ENCODE peak calls at places on chromosomes 3 and 15, in four cellular contexts. D is K562, R is HepG2, C is H1. M is an unnamed sample.

GRCh38 chr3:118536764-118537163 is 497.9 kb downstream of the IGSF11 start:
- DNase-seq in R (no peak), C (no peak), D (no peak), M (no peak)

GRCh38 chr3:127102587-127102986 is 90.3 kb upstream of the PRR23E start:
- DNase-seq in R (no peak), C (no peak), D (no peak), M (no peak)

GRCh38 chr15:31822463-31822862 is 207.9 kb upstream of the CHRNA7 start:
- DNase-seq in C (no peak), R (no peak), D (no peak), M (no peak)

GRCh38 chr3:125587039-125587664 is 8.1 kb downstream of the OSBPL11 start:
- DNase-seq in C (no peak), D (no peak), R (no peak), M (no peak)

GRCh38 chr3:194723846-194724618 is 38.3 kb downstream of the FAM43A start:
- DNase-seq in C (no peak), D (no peak), R (no peak), M (no peak)

GRCh38 chr3:178202199-178202598 is 334.0 kb upstream of the KCNMB2 start:
- DNase-seq in D (no peak), R (no peak), C (no peak), M (no peak)

GRCh38 chr3:151169262-151169661 is 33.8 kb downstream of the GPR171 start:
- DNase-seq in C (no peak), R (no peak), D (no peak), M (no peak)

GRCh38 chr15:62389887-62390792 is 225.1 kb upstream of the C2CD4B start:
- DNase-seq in R (peak), D (peak), C (peak), M (peak)

GRCh38 chr3:57627976-57628375 is 30.8 kb upstream of the ARF4 start:
- DNase-seq in D (no peak), C (no peak), R (no peak), M (no peak)

GRCh38 chr3:51357856-51358255 is 27.2 kb upstream of the MANF start:
- DNase-seq in D (no peak), R (no peak), C (no peak), M (no peak)

GRCh38 chr15:69034352-69034751 is 19.9 kb downstream of the NOX5 start:
- DNase-seq in D (no peak), C (no peak), R (no peak), M (no peak)

GRCh38 chr15:72474466-72474911 is 359 bp downstream of the ARIH1 start:
- DNase-seq in D (no peak), R (no peak), C (no peak), M (no peak)

GRCh38 chr15:66955871-66956585 is 109.4 kb upstream of the SMAD3 start:
- DNase-seq in R (no peak), C (no peak), D (no peak), M (no peak)

GRCh38 chr15:92711457-92711831 is 55.9 kb upstream of the FAM174B start:
- DNase-seq in R (no peak), D (no peak), C (peak), M (no peak)

GRCh38 chr3:88385090-88385489 is 235.3 kb downstream of the C3orf38 start:
- DNase-seq in D (no peak), R (no peak), C (no peak), M (no peak)

GRCh38 chr15:33448151-33448550 is 137.4 kb downstream of the RYR3 start:
- DNase-seq in R (no peak), C (no peak), D (no peak), M (no peak)

GRCh38 chr3:184602406-184603155 is 41.0 kb downstream of the EPHB3 start:
- DNase-seq in D (no peak), C (peak), R (no peak), M (no peak)

GRCh38 chr15:25236861-25237155 is 202.0 kb downstream of the UBE3A start:
- DNase-seq in R (no peak), C (no peak), D (no peak), M (no peak)

GRCh38 chr3:183584246-183584913 is 28.9 kb upstream of the KLHL6 start:
- DNase-seq in D (no peak), R (no peak), C (no peak), M (no peak)

GRCh38 chr15:85168642-85169173 is 187.1 kb downstream of the PDE8A start:
- DNase-seq in D (peak), C (peak), R (peak), M (peak)

GRCh38 chr3:67906256-67906655 is 251.8 kb upstream of the SUCLG2 start:
- DNase-seq in C (no peak), D (no peak), R (no peak), M (no peak)

GRCh38 chr3:191238321-191238817 is 39.3 kb downstream of the OSTN start:
- DNase-seq in D (no peak), C (no peak), R (peak), M (no peak)

GRCh38 chr3:128062033-128062745 is 10.0 kb downstream of the SEC61A1 start:
- DNase-seq in C (no peak), D (no peak), R (no peak), M (no peak)

GRCh38 chr3:13559751-13560540 is 11.0 kb downstream of the FBLN2 start:
- DNase-seq in D (no peak), R (no peak), C (no peak), M (no peak)

GRCh38 chr3:10195692-10196091 is 31.0 kb downstream of the IRAK2 start:
- DNase-seq in C (no peak), D (peak), R (no peak), M (no peak)

GRCh38 chr3:172152869-172153268 is 113.5 kb downstream of the FNDC3B start:
- DNase-seq in C (no peak), D (no peak), R (no peak), M (no peak)

GRCh38 chr3:153172796-153173757 is 11.1 kb downstream of the RAP2B start:
- DNase-seq in C (no peak), R (no peak), D (no peak), M (no peak)

GRCh38 chr15:25783607-25784131 is 79.5 kb downstream of the ATP10A start:
- DNase-seq in D (peak), C (peak), R (no peak), M (no peak)

GRCh38 chr3:197718904-197719303 is 17.8 kb downstream of the RUBCN start:
- DNase-seq in C (no peak), R (peak), D (no peak), M (no peak)

GRCh38 chr15:33045066-33045810 is 149.3 kb downstream of the FMN1 start:
- DNase-seq in R (no peak), D (no peak), C (no peak), M (no peak)

GRCh38 chr3:146501752-146502151 is 32.4 kb upstream of the PLSCR2 start:
- DNase-seq in D (no peak), R (no peak), C (no peak), M (no peak)

GRCh38 chr3:159340877-159341500 is 539.1 kb downstream of the MFSD1 start:
- DNase-seq in R (no peak), C (no peak), D (no peak), M (no peak)

GRCh38 chr3:71305246-71306206 is 278.0 kb downstream of the FOXP1 start:
- DNase-seq in C (peak), D (no peak), R (peak), M (no peak)

GRCh38 chr3:154666542-154666941 is 236.6 kb upstream of the GPR149 start:
- DNase-seq in R (no peak), D (no peak), C (no peak), M (no peak)

GRCh38 chr3:17003457-17003856 is 118.7 kb downstream of the PLCL2 start:
- DNase-seq in C (no peak), R (no peak), D (no peak), M (no peak)

DNA sequence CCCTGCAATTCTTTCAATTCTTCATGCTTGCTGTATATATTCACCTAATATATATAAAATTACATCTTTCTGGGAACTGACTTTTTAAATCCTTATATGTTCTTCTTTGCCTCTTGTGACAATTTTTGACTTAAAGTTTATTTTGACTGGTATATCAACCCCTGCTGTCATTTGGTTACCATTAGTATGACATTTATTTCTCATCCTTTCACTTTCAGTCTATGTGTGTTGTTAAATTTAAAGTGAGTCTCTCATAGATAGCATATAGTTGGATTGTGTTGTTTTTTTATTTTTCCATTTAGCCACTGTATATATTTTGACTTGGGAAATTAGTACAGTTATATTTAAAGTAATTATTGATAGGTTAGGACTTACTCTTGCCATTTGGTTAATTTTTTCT is 194.9 kb downstream of the DPH6 start:
- DNase-seq in R (no peak), C (no peak), D (no peak), M (no peak)
- TF ChIP-seq POLR2AphosphoS5 in R (no peak), C (no peak), D (no peak), M (no peak)

GRCh38 chr15:78434134-78434533 is 3.9 kb upstream of the IREB2 start:
- DNase-seq in C (no peak), R (no peak), D (no peak), M (no peak)

GRCh38 chr15:78438595-78439285 is 724 bp downstream of the IREB2 start:
- DNase-seq in D (peak), C (no peak), R (peak), M (no peak)

GRCh38 chr15:78440375-78441373 is 2.7 kb downstream of the IREB2 start:
- DNase-seq in D (no peak), C (no peak), R (no peak), M (no peak)

GRCh38 chr15:78437107-78437761 is 782 bp upstream of the IREB2 start:
- DNase-seq in D (peak), C (no peak), R (no peak), M (peak)

DNA sequence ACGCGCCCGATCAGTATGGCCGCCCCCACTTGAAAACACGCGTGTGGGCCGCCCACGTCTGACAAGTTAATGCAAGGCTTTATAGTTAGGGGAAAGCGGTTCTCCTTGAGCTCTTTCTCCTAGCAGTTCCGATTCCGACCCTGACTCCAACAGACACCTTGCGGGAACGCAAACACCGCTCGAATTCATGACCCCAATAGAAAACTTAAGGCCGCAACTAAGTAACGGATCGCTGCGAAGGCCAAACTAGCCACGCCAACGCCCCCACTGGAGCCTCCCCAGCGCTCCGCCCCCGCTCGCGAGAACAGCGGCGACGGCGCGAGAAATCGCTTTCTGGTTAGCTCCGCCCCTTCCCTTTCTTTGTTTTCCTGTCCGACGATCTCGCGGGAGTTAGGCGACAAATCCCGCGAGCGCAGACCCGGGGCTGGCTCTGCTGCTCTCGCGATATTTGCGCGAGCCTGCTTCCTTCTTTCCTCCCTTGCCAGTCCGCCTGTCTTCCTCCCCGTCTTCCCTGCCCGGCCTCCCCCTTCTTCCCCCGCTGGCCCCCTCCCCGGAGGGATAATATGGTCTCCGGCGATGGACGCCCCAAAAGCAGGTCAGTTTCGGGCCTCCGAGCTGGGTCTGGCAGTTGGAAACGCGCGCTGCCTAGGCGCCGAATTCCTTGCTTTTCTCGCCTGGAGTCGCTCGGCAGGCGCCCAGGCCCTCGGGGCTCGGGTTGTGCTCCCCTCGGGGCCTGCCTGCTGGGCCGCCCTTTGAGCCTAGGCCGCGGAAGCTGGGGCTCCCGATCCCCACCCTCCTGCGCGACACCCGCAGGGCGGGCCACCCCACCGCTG is at the start of gene IREB2:
- DNase-seq in R (peak), C (peak), D (peak), M (peak)
- TF ChIP-seq POLR2A in R (peak), C (peak), D (peak), M (peak)

GRCh38 chr3:55370272-55370671 is 116.8 kb downstream of the WNT5A start:
- DNase-seq in R (no peak), C (no peak), D (no peak), M (no peak)
- TF ChIP-seq TAF1 in R (no peak), C (no peak), D (no peak), M (no peak)

GRCh38 chr3:48400824-48401433 is 28.9 kb downstream of the FBXW12 start:
- DNase-seq in C (peak), R (peak), D (peak), M (peak)
- TF ChIP-seq POLR2AphosphoS5 in C (no peak), R (no peak), D (no peak), M (no peak)

GRCh38 chr15:22980189-22981136 is at the start of gene CYFIP1:
- DNase-seq in R (peak), C (peak), D (peak), M (peak)
- TF ChIP-seq POLR2A in R (peak), C (no peak), D (no peak), M (no peak)

M was measured in GM12892.